ENCODE peak calls at places on chromosome 6, in six cellular contexts. H is fibroblast of lung, W is MM.1S, C is GM23248, L is GM23338, S is HCT116. O is an unnamed sample.

GRCh38 chr6:11277275-11278206 is 45.1 kb upstream of the NEDD9 start:
- DNase-seq in C (peak; percentile 54), L (peak; percentile 88), W (no peak), H (peak; percentile 64), S (no peak), O (peak; percentile 75)

GRCh38 chr6:42729731-42730130 is 7.3 kb upstream of the PRPH2 start:
- DNase-seq in C (peak; percentile 80), L (no peak), H (peak; percentile 16), W (no peak), S (no peak), O (no peak)

GRCh38 chr6:66926060-66926459 is 1219.0 kb upstream of the EYS start:
- DNase-seq in H (peak; percentile 27), W (peak; percentile 64), L (peak; percentile 43), C (peak; percentile 1), S (peak; percentile 1), O (peak; percentile 8)

GRCh38 chr6:14241255-14242070 is 123.9 kb downstream of the CD83 start:
- DNase-seq in H (no peak), S (no peak), L (no peak), W (peak; percentile 82), C (no peak), O (no peak)

GRCh38 chr6:139146317-139146726 is 11.4 kb downstream of the HECA start:
- DNase-seq in C (no peak), H (no peak), L (no peak), S (no peak), W (no peak), O (no peak)

GRCh38 chr6:44667668-44668390 is 280.3 kb downstream of the CDC5L start:
- DNase-seq in L (peak; percentile 71), W (no peak), S (peak; percentile 29), H (no peak), C (no peak), O (peak; percentile 61)

GRCh38 chr6:162681447-162681846 is 46.1 kb downstream of the PRKN start:
- DNase-seq in W (no peak), H (no peak), S (no peak), C (no peak), L (no peak), O (no peak)

GRCh38 chr6:158730175-158730907 is 80.5 kb downstream of the SYTL3 start:
- DNase-seq in S (peak; percentile 100), H (no peak), C (no peak), L (peak; percentile 73), W (no peak), O (peak; percentile 77)

GRCh38 chr6:106509420-106510089 is 119.7 kb downstream of the RTN4IP1 start:
- DNase-seq in S (no peak), H (peak; percentile 43), L (peak; percentile 82), C (no peak), W (no peak), O (peak; percentile 77)

GRCh38 chr6:34056301-34056700 is 89.6 kb downstream of the GRM4 start:
- DNase-seq in L (peak; percentile 91), S (peak; percentile 68), C (peak; percentile 87), W (peak; percentile 46), H (peak; percentile 65), O (peak; percentile 93)

GRCh38 chr6:4253604-4254211 is 118.3 kb upstream of the ECI2 start:
- DNase-seq in C (peak; percentile 75), L (no peak), S (peak; percentile 10), H (peak; percentile 82), W (no peak), O (no peak)

GRCh38 chr6:88455317-88455716 is 289.2 kb upstream of the CNR1 start:
- DNase-seq in C (no peak), W (no peak), H (no peak), L (no peak), S (no peak), O (no peak)

GRCh38 chr6:22026160-22026678 is 270.6 kb downstream of the PRL start:
- DNase-seq in S (no peak), L (no peak), W (no peak), C (no peak), H (no peak), O (no peak)

GRCh38 chr6:47690209-47690608 is 8.2 kb upstream of the ADGRF4 start:
- DNase-seq in S (no peak), C (no peak), L (peak; percentile 6), W (no peak), H (no peak), O (no peak)

GRCh38 chr6:144234399-144234798 is 50.7 kb upstream of the UTRN start:
- DNase-seq in L (peak; percentile 79), C (no peak), S (no peak), H (no peak), W (no peak), O (no peak)

GRCh38 chr6:136326038-136326561 is 36.5 kb upstream of the BCLAF1 start:
- DNase-seq in H (peak; percentile 75), C (peak; percentile 34), S (no peak), L (no peak), W (no peak), O (no peak)

DNA sequence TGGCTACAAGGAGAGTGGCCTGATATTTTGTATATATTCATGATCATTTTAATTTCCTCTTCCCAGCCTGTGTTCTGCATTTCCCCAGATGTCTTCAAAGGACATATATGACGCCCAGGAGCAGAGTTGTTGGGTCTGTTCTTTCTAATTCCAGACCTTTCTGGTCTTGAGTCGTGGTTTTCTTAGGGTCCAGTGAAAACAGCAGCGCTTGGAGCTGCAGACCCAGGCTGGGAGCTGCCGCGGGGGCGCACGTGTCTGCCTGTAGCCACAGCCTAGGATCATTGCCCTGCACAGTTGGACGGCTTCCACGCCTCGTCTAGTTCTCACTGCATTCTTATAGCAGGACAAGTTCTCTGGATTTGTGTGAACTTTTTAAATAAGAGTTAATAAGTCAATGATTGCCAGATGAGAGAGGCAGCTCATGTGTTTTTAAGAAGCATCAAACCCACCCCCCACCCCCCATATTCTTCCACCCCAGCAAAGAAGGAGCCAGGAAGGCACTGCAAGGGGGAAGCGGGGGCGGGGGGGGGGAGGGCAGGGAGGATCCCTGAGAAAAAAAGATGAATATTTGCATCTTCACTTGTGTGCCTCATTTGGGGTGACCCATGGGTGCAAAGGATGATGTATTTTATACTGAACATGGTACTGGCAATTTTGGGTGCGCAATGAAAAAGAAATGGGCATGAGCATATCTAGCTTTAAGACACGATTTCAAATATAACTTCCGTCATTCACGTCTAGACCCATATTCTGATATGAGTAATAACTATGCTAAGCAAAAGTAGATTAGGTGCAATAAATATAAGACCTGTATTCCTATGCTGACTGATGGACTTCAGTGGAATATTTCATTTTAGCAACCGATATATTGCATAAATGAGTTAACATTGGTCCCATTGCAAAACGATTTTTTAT is 160.0 kb downstream of the TBXT start:
- DNase-seq in C (peak; percentile 78), L (no peak), H (peak; percentile 87), S (no peak), W (no peak), O (peak; percentile 58)
- H3K27ac ChIP-seq in C (no peak overlapping the region), L (no peak overlapping the region), H (no peak overlapping the region), S (no peak overlapping the region), W (no peak overlapping the region), O (no peak overlapping the region)

GRCh38 chr6:130365166-130366010 is 429 bp upstream of the TMEM200A start:
- DNase-seq in H (peak; percentile 68), C (peak; percentile 86), S (peak; percentile 39), W (no peak), L (peak; percentile 90), O (peak; percentile 92)

GRCh38 chr6:130364224-130364780 is 1.5 kb upstream of the TMEM200A start:
- DNase-seq in H (no peak), S (no peak), L (no peak), C (no peak), W (no peak), O (no peak)

GRCh38 chr6:130369821-130370220 is 4.0 kb downstream of the TMEM200A start:
- DNase-seq in S (no peak), H (no peak), L (no peak), C (no peak), W (no peak), O (no peak)

GRCh38 chr6:130367767-130368166 is 1.9 kb downstream of the TMEM200A start:
- DNase-seq in S (no peak), L (no peak), H (no peak), W (peak; percentile 20), C (no peak), O (no peak)

DNA sequence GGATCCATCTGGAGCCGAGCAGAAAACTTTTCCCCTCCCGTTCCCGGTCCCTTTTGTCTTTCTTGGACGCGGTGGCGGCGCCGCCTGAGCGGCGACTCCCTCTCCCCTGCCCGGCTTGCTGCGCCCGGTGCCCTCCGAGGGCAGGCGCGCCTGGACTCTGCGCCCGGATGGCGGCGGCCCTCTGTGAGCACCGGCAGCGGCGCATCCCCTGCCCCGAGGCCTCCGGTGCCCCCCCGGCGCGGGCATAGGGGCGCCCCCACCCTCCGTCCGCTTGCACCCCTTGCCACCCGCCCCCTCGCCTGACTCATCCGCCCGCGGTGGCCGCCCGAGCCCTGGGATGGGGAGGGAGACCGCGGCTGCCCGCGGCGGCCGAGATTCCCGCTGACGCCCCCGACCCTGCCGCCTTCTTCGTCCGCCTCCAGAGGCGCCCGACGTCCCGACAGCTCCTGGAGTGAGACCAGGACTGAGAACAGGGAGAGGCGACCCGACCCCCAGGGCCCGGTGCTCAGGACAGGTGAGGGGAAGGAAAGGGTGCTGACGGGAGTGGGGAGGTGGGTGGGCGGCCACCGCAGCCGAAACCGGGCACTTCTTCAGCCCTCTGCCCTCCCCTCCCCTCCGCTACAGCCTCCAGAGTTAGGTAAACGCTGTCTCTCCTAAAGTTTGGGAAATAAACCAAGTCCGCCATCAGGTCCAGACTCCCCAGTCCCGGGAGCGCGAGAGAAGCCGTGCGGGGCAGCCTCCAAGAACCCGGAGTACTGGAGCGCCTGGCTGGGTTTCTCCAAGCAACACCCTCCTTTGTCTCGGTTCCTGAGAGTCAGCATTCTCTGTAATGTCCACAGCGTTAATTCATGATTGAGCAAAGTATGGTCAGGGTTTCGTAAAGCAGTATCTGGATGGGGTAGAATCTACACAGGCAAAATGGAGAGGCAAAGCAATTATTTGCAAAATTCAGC is at the start of gene TMEM200A:
- DNase-seq in H (peak; percentile 79), W (no peak), C (peak; percentile 83), L (peak; percentile 76), S (no peak), O (peak; percentile 78)
- H3K4me3 ChIP-seq in H (peak within 1 kb of the TSS; percentile 94), W (peak within 1 kb of the TSS; percentile 50), C (peak within 1 kb of the TSS; percentile 91), L (peak within 1 kb of the TSS; percentile 89), S (peak within 1 kb of the TSS; percentile 61), O (peak within 1 kb of the TSS; percentile 86)

GRCh38 chr6:56040875-56041274 is 165.5 kb upstream of the BMP5 start:
- DNase-seq in C (peak; percentile 40), H (peak; percentile 65), W (no peak), L (no peak), S (no peak), O (no peak)
- TF ChIP-seq EZH2 in C (no peak), H (no peak), W (no peak), L (no peak), S (no peak), O (no peak)

GRCh38 chr6:152057832-152058498 is 250.5 kb downstream of the ESR1 start:
- DNase-seq in S (no peak), H (no peak), L (peak; percentile 15), W (peak; percentile 37), C (no peak), O (no peak)

GRCh38 chr6:152059909-152060308 is 252.4 kb downstream of the ESR1 start:
- DNase-seq in H (no peak), L (no peak), S (no peak), W (no peak), C (no peak), O (no peak)

GRCh38 chr6:152063170-152063921 is 255.9 kb downstream of the ESR1 start:
- DNase-seq in C (no peak), H (no peak), W (no peak), S (no peak), L (no peak), O (no peak)

DNA sequence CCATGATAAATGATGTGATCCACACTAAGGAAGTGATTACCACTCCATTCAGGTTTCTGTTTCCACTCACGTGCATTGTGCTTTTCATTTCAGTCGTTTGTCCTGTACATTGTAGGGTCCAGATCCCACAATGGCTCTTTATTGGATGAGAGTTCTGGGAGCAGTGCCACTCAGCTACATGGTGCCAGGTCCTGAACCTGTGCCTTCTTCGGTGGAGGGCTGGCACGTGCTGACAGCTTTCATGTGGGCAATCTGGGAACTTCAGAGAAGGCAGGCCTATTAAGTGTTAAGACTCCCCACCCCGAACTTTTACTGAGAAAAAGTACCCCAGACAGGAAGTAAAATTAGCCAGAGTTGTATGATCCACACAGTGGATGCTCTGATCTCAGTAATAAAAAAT is 255.0 kb downstream of the ESR1 start:
- DNase-seq in S (no peak), C (no peak), L (no peak), H (no peak), W (no peak), O (no peak)
- H3K27ac ChIP-seq in S (no peak overlapping the region), C (no peak overlapping the region), L (no peak overlapping the region), H (no peak overlapping the region), W (no peak overlapping the region), O (no peak overlapping the region)

O was measured in neural progenitor cell.